ENCODE peak calls at places on chromosome 22, in five cellular contexts. K, I, T, P and L are unnamed samples.

GRCh38 chr22:26642465-26643367 is 14.7 kb upstream of the MIAT start:
- DNase-seq in K (peak; percentile 87), I (no peak), T (no peak), P (no peak), L (no peak)

GRCh38 chr22:32853662-32854061 is 52.2 kb downstream of the TIMP3 start:
- DNase-seq in K (no peak), I (no peak), T (no peak), P (no peak), L (no peak)

GRCh38 chr22:31346733-31347250 is 646 bp upstream of the PATZ1 start:
- DNase-seq in K (no peak), I (peak; percentile 86), T (peak; percentile 28), P (peak; percentile 51), L (no peak)

GRCh38 chr22:28141614-28142013 is 222.6 kb upstream of the PITPNB start:
- DNase-seq in K (no peak), I (no peak), T (peak; percentile 83), P (peak; percentile 68), L (no peak)

GRCh38 chr22:27965547-27965946 is 46.5 kb upstream of the PITPNB start:
- DNase-seq in K (no peak), I (no peak), T (no peak), P (no peak), L (no peak)

GRCh38 chr22:25839755-25840154 is 97.8 kb downstream of the MYO18B start:
- DNase-seq in K (no peak), I (no peak), T (no peak), P (no peak), L (no peak)

GRCh38 chr22:25833676-25834075 is 91.7 kb downstream of the MYO18B start:
- DNase-seq in K (no peak), I (no peak), T (no peak), P (no peak), L (no peak)

GRCh38 chr22:31106651-31107205 is 640 bp downstream of the SELENOM start:
- DNase-seq in K (no peak), I (no peak), T (peak; percentile 75), P (peak; percentile 61), L (peak; percentile 42)

GRCh38 chr22:25404556-25404922 is 159.9 kb upstream of the GRK3 start:
- DNase-seq in K (peak; percentile 80), I (peak; percentile 45), T (no peak), P (no peak), L (no peak)

GRCh38 chr22:35563211-35563610 is 22.6 kb downstream of the RASD2 start:
- DNase-seq in K (no peak), I (no peak), T (no peak), P (no peak), L (no peak)

GRCh38 chr22:42773161-42773560 is 52.5 kb upstream of the A4GALT start:
- DNase-seq in K (peak; percentile 67), I (no peak), T (no peak), P (no peak), L (no peak)

GRCh38 chr22:33757041-33757440 is 163.2 kb downstream of the LARGE1 start:
- DNase-seq in K (no peak), I (peak; percentile 51), T (no peak), P (no peak), L (no peak)

DNA sequence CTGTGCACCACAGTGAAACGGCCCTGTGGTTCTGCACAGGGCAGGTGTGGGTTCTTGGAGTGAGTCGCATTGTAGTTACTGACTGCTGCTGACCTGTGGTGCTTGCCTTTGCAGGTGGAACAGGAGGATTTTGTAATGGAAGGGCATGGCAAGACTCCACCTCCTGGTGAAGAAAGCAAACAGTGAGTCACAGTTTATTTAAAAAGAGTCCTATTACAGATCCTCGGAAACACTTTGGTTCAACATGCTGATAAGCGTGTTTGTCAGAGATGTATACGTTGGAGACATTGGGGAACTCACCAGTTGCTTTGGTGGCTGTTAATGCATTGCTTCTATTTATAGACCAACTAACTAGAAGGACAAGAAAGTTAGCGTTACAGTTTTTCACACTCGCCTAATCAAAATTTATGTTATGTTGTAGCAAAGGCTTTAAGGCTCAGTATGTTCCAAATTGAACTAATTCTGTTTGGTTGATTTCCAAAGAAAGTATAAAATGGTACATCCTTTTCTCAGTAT is 21.7 kb upstream of the TNRC6B start:
- DNase-seq in K (peak; percentile 68), I (no peak), T (peak; percentile 37), P (peak; percentile 57), L (peak; percentile 91)
- TF ChIP-seq CTCF in K (peak; percentile 49), I (peak; percentile 15), T (peak; percentile 22), P (peak; percentile 27), L (peak; percentile 37)

DNA sequence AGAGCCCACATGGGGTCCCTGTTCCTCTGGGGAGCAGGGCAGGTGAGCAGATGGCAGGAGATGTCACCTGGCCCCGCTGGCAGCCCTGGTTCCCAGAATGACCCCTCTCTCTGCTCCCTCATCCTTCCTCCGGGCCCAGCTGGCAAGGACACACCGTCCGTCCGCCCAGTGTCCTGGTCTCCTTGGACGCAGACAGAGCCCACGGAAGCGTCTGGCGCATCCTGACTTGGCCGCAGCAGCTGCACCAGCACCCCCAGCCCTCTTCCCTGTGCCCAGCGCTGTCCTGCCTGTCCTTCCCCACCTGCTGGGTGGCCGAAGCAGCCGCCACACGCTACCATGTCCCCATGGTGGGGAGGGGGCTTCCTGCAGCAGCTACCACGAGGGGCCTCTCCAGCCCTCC is 9.6 kb upstream of the CABP7 start:
- DNase-seq in K (no peak), I (no peak), T (no peak), P (no peak), L (no peak)
- H3K4me3 ChIP-seq in K (no peak overlapping the region), I (no peak overlapping the region), T (no peak overlapping the region), P (no peak overlapping the region), L (no peak overlapping the region)

GRCh38 chr22:37207981-37208380 is 4.3 kb downstream of the SSTR3 start:
- DNase-seq in K (no peak), I (no peak), T (no peak), P (no peak), L (no peak)

GRCh38 chr22:37205046-37205445 is 7.2 kb downstream of the SSTR3 start:
- DNase-seq in K (no peak), I (no peak), T (no peak), P (no peak), L (no peak)

GRCh38 chr22:37206118-37206840 is 6.0 kb downstream of the SSTR3 start:
- DNase-seq in K (no peak), I (peak; percentile 4), T (no peak), P (no peak), L (no peak)

GRCh38 chr22:37208401-37209139 is 3.7 kb downstream of the SSTR3 start:
- DNase-seq in K (no peak), I (peak; percentile 43), T (no peak), P (no peak), L (no peak)

GRCh38 chr22:37206841-37207821 is 5.1 kb downstream of the SSTR3 start:
- DNase-seq in K (no peak), I (no peak), T (no peak), P (no peak), L (no peak)
- TF ChIP-seq CTCF in K (no peak), I (no peak), T (no peak), P (no peak), L (no peak)

GRCh38 chr22:38088723-38089473 is 4.9 kb upstream of the SLC16A8 start:
- DNase-seq in K (no peak), I (no peak), T (peak; percentile 36), P (no peak), L (peak; percentile 37)
- H3K4me3 ChIP-seq in K (no peak overlapping the region), I (no peak overlapping the region), T (peak overlapping the region; percentile 29), P (no peak overlapping the region), L (no peak overlapping the region)

DNA sequence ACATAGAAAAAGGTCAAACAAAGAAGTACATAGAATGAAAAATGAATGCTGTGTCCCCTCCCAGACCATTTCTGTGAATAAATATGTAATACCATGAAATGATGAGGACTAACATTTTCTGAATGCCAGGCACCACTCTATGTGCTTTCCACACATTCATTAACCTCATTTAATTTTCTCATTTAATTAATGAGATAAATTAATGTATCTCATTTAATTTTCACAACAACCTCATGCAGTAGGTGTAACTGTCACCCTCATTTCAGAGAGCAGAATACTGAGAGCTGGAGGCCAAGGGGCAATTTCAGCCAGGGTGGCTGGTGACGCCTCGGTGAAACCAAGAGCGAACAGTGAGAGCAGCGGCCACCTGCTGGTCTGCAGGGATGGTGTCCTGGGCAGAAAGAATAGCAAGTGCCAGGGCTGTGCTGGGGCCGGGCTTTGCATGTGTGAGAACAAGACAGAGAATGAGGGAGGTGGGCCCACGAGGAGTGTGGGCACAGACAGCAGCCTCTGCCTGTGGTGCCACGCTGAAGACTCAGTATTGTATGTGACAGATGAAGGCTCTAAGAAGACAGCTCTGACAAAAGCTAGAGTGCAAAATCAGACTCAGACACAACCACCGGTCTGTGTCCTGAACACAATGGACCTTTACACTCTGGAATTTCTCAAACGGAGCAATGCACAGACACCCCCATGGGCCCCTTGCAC is 1.8 kb upstream of the SERPIND1 start:
- DNase-seq in K (peak; percentile 59), I (no peak), T (no peak), P (no peak), L (no peak)
- TF ChIP-seq CTCF in K (peak; percentile 65), I (peak; percentile 27), T (no peak), P (no peak), L (peak; percentile 16)

DNA sequence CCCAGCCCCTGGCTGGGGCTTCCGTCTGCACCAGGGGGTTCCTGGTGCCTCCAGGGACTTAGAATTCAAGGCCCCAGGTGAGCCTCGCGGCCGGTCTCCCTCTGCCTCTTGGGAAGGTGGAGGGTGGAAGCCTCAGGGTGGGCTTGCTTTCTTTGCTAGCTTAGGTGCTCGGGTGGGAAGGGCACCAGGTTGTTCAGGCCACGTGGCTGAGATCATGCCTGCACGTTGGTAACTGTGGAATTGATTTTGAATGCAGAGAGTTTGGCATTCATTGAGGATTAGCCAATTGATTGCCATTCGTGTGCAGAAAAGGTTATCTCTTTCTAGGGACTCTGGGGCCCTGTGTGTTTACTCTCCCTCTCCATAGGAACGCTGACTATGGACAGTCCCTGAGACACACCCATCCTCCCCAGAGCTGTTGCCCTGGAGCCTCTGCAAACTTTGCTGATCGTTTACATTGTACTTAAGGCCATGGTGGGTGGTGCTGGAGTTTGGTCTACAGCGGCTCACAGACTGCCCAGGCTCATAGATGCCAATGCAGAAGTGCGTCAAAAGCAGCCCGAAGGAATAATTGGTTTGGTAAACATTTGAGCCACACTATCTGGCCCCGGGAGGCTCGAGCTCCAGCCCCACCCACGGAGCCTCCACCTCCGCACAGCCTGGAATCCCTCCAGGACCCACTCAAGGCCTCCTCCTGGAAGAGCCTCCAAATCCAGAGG is 1457.7 kb downstream of the BRD1 start:
- DNase-seq in K (peak; percentile 80), I (no peak), T (no peak), P (no peak), L (no peak)
- H3K4me3 ChIP-seq in K (no peak overlapping the region), I (no peak overlapping the region), T (no peak overlapping the region), P (no peak overlapping the region), L (no peak overlapping the region)

GRCh38 chr22:46103664-46104063 is 46.7 kb upstream of the PPARA start:
- DNase-seq in K (no peak), I (no peak), T (no peak), P (no peak), L (no peak)

GRCh38 chr22:46106279-46107022 is 43.9 kb upstream of the PPARA start:
- DNase-seq in K (no peak), I (no peak), T (no peak), P (no peak), L (no peak)

GRCh38 chr22:46105494-46106278 is 44.6 kb upstream of the PPARA start:
- DNase-seq in K (no peak), I (no peak), T (peak; percentile 86), P (peak; percentile 46), L (peak; percentile 81)

GRCh38 chr22:46104170-46104880 is 46.0 kb upstream of the PPARA start:
- DNase-seq in K (no peak), I (no peak), T (peak; percentile 68), P (no peak), L (no peak)

GRCh38 chr22:46104881-46105493 is 45.3 kb upstream of the PPARA start:
- DNase-seq in K (no peak), I (no peak), T (no peak), P (no peak), L (peak; percentile 55)
- TF ChIP-seq CTCF in K (no peak), I (no peak), T (no peak), P (no peak), L (peak; percentile 20)